ENCODE peak calls at places on chromosomes 5 and 9, in seven cellular contexts. A is progenitor cell of endocrine pancreas, L is transverse colon, H is NCI-H1105, R is T-cell, J is HCT116, O is lung. V is an unnamed sample.

GRCh38 chr9:98778251-98778650 is 18.1 kb downstream of the ANKS6 start:
- DNase-seq in L (no peak), O (no peak), A (no peak), H (no peak), R (no peak), J (no peak), V (no peak)

GRCh38 chr5:123611407-123611709 is 99.4 kb downstream of the CSNK1G3 start:
- DNase-seq in H (no peak), R (no peak), O (no peak), J (no peak), L (no peak), A (no peak), V (no peak)

GRCh38 chr5:172793577-172794488 is 22.8 kb upstream of the DUSP1 start:
- DNase-seq in H (no peak), J (no peak), A (no peak), L (no peak), O (no peak), R (no peak), V (no peak)

GRCh38 chr9:18673179-18673578 is 199.2 kb downstream of the ADAMTSL1 start:
- DNase-seq in L (no peak), J (no peak), H (no peak), A (no peak), O (no peak), R (no peak), V (no peak)

GRCh38 chr9:29556317-29556716 is 1983.0 kb upstream of the C9orf72 start:
- DNase-seq in H (no peak), J (no peak), O (no peak), R (no peak), A (no peak), L (no peak), V (no peak)

GRCh38 chr9:122158202-122158601 is 1.4 kb downstream of the NDUFA8 start:
- DNase-seq in A (no peak), L (peak), H (no peak), R (no peak), O (no peak), J (peak), V (no peak)

GRCh38 chr9:68584110-68585033 is 43.7 kb upstream of the TMEM252 start:
- DNase-seq in A (peak), J (peak), L (peak), R (peak), O (peak), H (peak), V (peak)

GRCh38 chr9:79952401-79952800 is 380.6 kb downstream of the TLE4 start:
- DNase-seq in O (no peak), R (no peak), A (no peak), J (no peak), L (no peak), H (no peak), V (no peak)

GRCh38 chr5:139470821-139471300 is at the start of gene SMIM33:
- DNase-seq in H (no peak), O (no peak), J (no peak), L (peak), A (no peak), R (no peak), V (no peak)

GRCh38 chr5:128671861-128672414 is 133.9 kb upstream of the FBN2 start:
- DNase-seq in R (no peak), H (no peak), A (no peak), O (no peak), J (no peak), L (no peak), V (no peak)

GRCh38 chr5:40507095-40507494 is 172.6 kb upstream of the PTGER4 start:
- DNase-seq in O (no peak), A (no peak), R (no peak), J (no peak), H (no peak), L (no peak), V (no peak)

GRCh38 chr9:16535555-16535954 is 334.9 kb downstream of the BNC2 start:
- DNase-seq in H (no peak), L (no peak), R (no peak), A (no peak), J (no peak), O (no peak), V (no peak)

GRCh38 chr5:121380066-121380465 is 471.6 kb upstream of the FTMT start:
- DNase-seq in H (no peak), R (no peak), A (no peak), L (no peak), O (no peak), J (no peak), V (no peak)

GRCh38 chr5:68375540-68375939 is 160.0 kb downstream of the PIK3R1 start:
- DNase-seq in H (no peak), R (no peak), O (no peak), J (no peak), L (no peak), A (no peak), V (no peak)

GRCh38 chr9:121690316-121690715 is 38.9 kb downstream of the DAB2IP start:
- DNase-seq in A (no peak), J (no peak), H (no peak), O (no peak), R (no peak), L (no peak), V (no peak)

GRCh38 chr9:131641618-131642495 is 96.5 kb downstream of the PRRT1B start:
- DNase-seq in L (peak), R (no peak), J (no peak), H (no peak), A (no peak), O (no peak), V (no peak)

GRCh38 chr9:70574222-70574837 is 159.9 kb upstream of the KLF9 start:
- DNase-seq in R (no peak), J (no peak), H (no peak), A (no peak), L (no peak), O (no peak), V (no peak)

GRCh38 chr9:88476491-88477271 is 58.3 kb upstream of the NXNL2 start:
- DNase-seq in L (no peak), J (no peak), O (no peak), H (no peak), R (no peak), A (no peak), V (no peak)

GRCh38 chr5:107388111-107388861 is 282.5 kb downstream of the EFNA5 start:
- DNase-seq in J (no peak), A (no peak), R (no peak), L (no peak), H (no peak), O (no peak), V (peak)

GRCh38 chr5:179978792-179979191 is 71.1 kb upstream of the TBC1D9B start:
- DNase-seq in A (no peak), L (no peak), H (no peak), J (no peak), R (no peak), O (no peak), V (no peak)

GRCh38 chr5:157198277-157199058 is 17.8 kb downstream of the ITK start:
- DNase-seq in H (no peak), J (no peak), O (no peak), A (no peak), L (peak), R (no peak), V (no peak)

GRCh38 chr5:149002053-149002452 is 60.8 kb downstream of the SH3TC2 start:
- DNase-seq in H (no peak), A (peak), R (no peak), O (peak), J (peak), L (no peak), V (no peak)

GRCh38 chr5:72539038-72539437 is 31.8 kb upstream of the ZNF366 start:
- DNase-seq in R (no peak), O (no peak), L (no peak), J (no peak), A (no peak), H (no peak), V (no peak)

GRCh38 chr9:14082732-14083131 is 231.2 kb downstream of the NFIB start:
- DNase-seq in O (no peak), R (no peak), L (no peak), H (no peak), J (no peak), A (no peak), V (no peak)

GRCh38 chr5:78550891-78551290 is 97.7 kb downstream of the LHFPL2 start:
- DNase-seq in J (no peak), H (no peak), L (no peak), O (no peak), R (no peak), A (no peak), V (no peak)

GRCh38 chr5:42889311-42889933 is 77.7 kb upstream of the SELENOP start:
- DNase-seq in H (peak), L (peak), A (peak), J (peak), O (peak), R (peak), V (peak)

GRCh38 chr5:143605403-143606005 is 202.0 kb upstream of the NR3C1 start:
- DNase-seq in L (peak), O (peak), R (peak), A (no peak), H (no peak), J (no peak), V (no peak)

GRCh38 chr9:16321461-16322119 is 548.9 kb downstream of the BNC2 start:
- DNase-seq in R (no peak), L (no peak), H (no peak), J (no peak), A (no peak), O (no peak), V (no peak)

GRCh38 chr5:81006955-81007636 is 46.9 kb downstream of the RASGRF2 start:
- DNase-seq in H (no peak), R (peak), O (no peak), A (no peak), L (no peak), J (no peak), V (no peak)

GRCh38 chr9:127806871-127807270 is 4.2 kb downstream of the FPGS start:
- DNase-seq in O (no peak), R (no peak), L (no peak), J (no peak), A (no peak), H (no peak), V (no peak)

GRCh38 chr9:134693011-134693410 is 51.4 kb downstream of the COL5A1 start:
- DNase-seq in O (no peak), A (no peak), L (no peak), H (no peak), J (no peak), R (no peak), V (no peak)

V was measured in keratinocyte.